ENCODE peak calls at places on chromosomes 5 and 9, in seven cellular contexts. E is colonic mucosa, X is GM13976, S is type B pancreatic cell, G is heart right ventricle, F is A549, U is GM10248. K is an unnamed sample.

GRCh38 chr5:1884638-1885475 is 2.1 kb upstream of the IRX4 start:
- DNase-seq in E (no peak), G (no peak), S (no peak), F (no peak), U (no peak), X (no peak), K (no peak)

GRCh38 chr9:7439355-7439978 is 360.1 kb downstream of the DMAC1 start:
- DNase-seq in E (no peak), X (no peak), S (no peak), F (no peak), U (no peak), G (no peak), K (no peak)

GRCh38 chr5:51345106-51345505 is 38.1 kb upstream of the ISL1 start:
- DNase-seq in X (no peak), U (no peak), F (no peak), S (no peak), E (no peak), G (no peak), K (no peak)

GRCh38 chr5:159712672-159713071 is 203.6 kb upstream of the ADRA1B start:
- DNase-seq in S (no peak), G (no peak), U (no peak), E (no peak), F (no peak), X (no peak), K (no peak)

GRCh38 chr9:75142208-75142607 is 53.9 kb downstream of the OSTF1 start:
- DNase-seq in S (no peak), F (no peak), E (no peak), G (no peak), X (no peak), U (no peak), K (no peak)

GRCh38 chr9:134709512-134710270 is 68.1 kb downstream of the COL5A1 start:
- DNase-seq in X (no peak), E (no peak), F (no peak), U (no peak), S (no peak), G (peak), K (no peak)

GRCh38 chr5:175842947-175843793 is 28.2 kb upstream of the CPLX2 start:
- DNase-seq in X (no peak), F (peak), E (no peak), U (no peak), G (no peak), S (no peak), K (no peak)

GRCh38 chr5:114473541-114473940 is 111.7 kb downstream of the KCNN2 start:
- DNase-seq in F (no peak), U (no peak), S (no peak), E (peak), X (no peak), G (no peak), K (no peak)

GRCh38 chr9:19517202-19517942 is 108.6 kb downstream of the ACER2 start:
- DNase-seq in E (no peak), S (no peak), X (peak), U (peak), F (no peak), G (no peak), K (peak)

GRCh38 chr5:54695198-54695966 is 177.8 kb downstream of the SNX18 start:
- DNase-seq in U (no peak), F (no peak), E (no peak), G (no peak), X (no peak), S (no peak), K (no peak)

GRCh38 chr5:132496631-132497487 is 6.3 kb upstream of the IRF1 start:
- DNase-seq in U (peak), G (peak), S (peak), X (peak), F (peak), E (peak), K (peak)

GRCh38 chr9:95074632-95075269 is 242.8 kb downstream of the FANCC start:
- DNase-seq in F (no peak), X (no peak), G (no peak), S (peak), U (no peak), E (peak), K (no peak)

GRCh38 chr5:59724482-59725392 is 168.8 kb downstream of the PDE4D start:
- DNase-seq in F (peak), E (peak), X (peak), U (peak), G (no peak), S (no peak), K (peak)

GRCh38 chr9:34253460-34253837 is 74.6 kb downstream of the UBAP1 start:
- DNase-seq in X (no peak), G (peak), E (no peak), F (peak), U (no peak), S (no peak), K (no peak)

GRCh38 chr9:134325813-134326753 is at the start of gene RXRA:
- DNase-seq in F (peak), X (peak), U (peak), E (peak), G (peak), S (peak), K (peak)

GRCh38 chr9:137240321-137240840 is 706 bp upstream of the TUBB4B start:
- DNase-seq in S (no peak), X (peak), E (peak), U (peak), F (peak), G (peak), K (peak)

GRCh38 chr9:899440-900184 is 58.1 kb downstream of the DMRT1 start:
- DNase-seq in E (peak), U (peak), S (no peak), X (peak), F (no peak), G (no peak), K (peak)

GRCh38 chr5:149745-150450 is 41.4 kb upstream of the LRRC14B start:
- DNase-seq in U (no peak), G (no peak), S (no peak), F (peak), X (no peak), E (no peak), K (no peak)

GRCh38 chr5:1167361-1167727 is 34.1 kb upstream of the SLC6A19 start:
- DNase-seq in S (no peak), G (no peak), X (no peak), E (no peak), F (no peak), U (no peak), K (no peak)

GRCh38 chr5:126354012-126354856 is 69.0 kb upstream of the GRAMD2B start:
- DNase-seq in X (peak), U (peak), S (no peak), G (no peak), F (peak), E (no peak), K (peak)
- TF ChIP-seq CTCF in X (peak), U (peak), S (peak), G (peak), F (peak), E (peak), K (peak)

DNA sequence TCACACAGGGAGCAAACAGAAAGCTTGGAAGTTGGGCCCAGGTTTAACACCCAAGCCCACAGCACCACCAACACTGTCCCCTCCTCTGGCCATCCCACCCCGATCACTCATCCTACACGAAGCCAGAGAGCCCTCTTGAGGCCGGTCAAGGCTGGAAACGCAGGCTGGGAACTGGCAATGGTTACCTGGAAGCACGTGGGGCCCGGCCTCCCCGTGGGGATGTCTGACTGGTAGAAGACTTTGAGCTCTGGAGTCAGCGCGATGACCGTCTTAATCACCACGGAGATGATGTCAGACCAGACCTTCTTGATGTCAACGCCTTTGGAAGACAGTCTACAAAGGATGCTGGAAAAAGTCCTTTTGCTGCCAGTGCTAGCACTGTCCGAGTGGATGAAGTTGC is 104.1 kb downstream of the TTLL11 start:
- DNase-seq in S (no peak), E (no peak), U (no peak), F (peak), G (no peak), X (no peak), K (no peak)
- TF ChIP-seq CTCF in S (peak), E (no peak), U (no peak), F (peak), G (peak), X (no peak), K (no peak)

GRCh38 chr5:141345327-141345726 is 1.7 kb downstream of the PCDHGA3 start:
- DNase-seq in G (no peak), E (no peak), F (no peak), X (no peak), S (no peak), U (no peak), K (no peak)
- TF ChIP-seq CTCF in G (peak), E (no peak), F (no peak), X (no peak), S (no peak), U (no peak), K (no peak)

GRCh38 chr5:173395257-173395932 is 67.2 kb upstream of the STC2 start:
- DNase-seq in X (no peak), E (no peak), S (no peak), F (peak), U (no peak), G (no peak), K (no peak)
- TF ChIP-seq CTCF in X (no peak), E (no peak), S (peak), F (no peak), U (no peak), G (peak), K (no peak)

GRCh38 chr9:18208166-18209059 is 265.5 kb upstream of the ADAMTSL1 start:
- DNase-seq in U (no peak), E (peak), X (no peak), S (no peak), G (peak), F (peak), K (no peak)
- TF ChIP-seq CTCF in U (no peak), E (peak), X (no peak), S (peak), G (peak), F (peak), K (no peak)

GRCh38 chr5:173689713-173690360 is 73.4 kb upstream of the BOD1 start:
- DNase-seq in U (peak), X (no peak), E (peak), S (no peak), G (peak), F (peak), K (peak)
- TF ChIP-seq CTCF in U (no peak), X (no peak), E (no peak), S (peak), G (no peak), F (no peak), K (no peak)

GRCh38 chr5:52807037-52807436 is 19.3 kb downstream of the ITGA1 start:
- DNase-seq in G (no peak), S (no peak), U (no peak), F (no peak), E (no peak), X (no peak), K (no peak)
- TF ChIP-seq CTCF in G (no peak), S (no peak), U (no peak), F (no peak), E (no peak), X (no peak), K (no peak)